ENCODE peak calls at places on chromosomes 3 and 15, in five cellular contexts. O is retina, Z is HS-27A, D is upper lobe of left lung, U is HCEC 1CT. F is an unnamed sample.

GRCh38 chr3:43155464-43156121 is 49.7 kb upstream of the POMGNT2 start:
- DNase-seq in Z (peak), U (peak), D (no peak), O (peak), F (no peak)

GRCh38 chr15:66847565-66847991 is 145.5 kb downstream of the SMAD6 start:
- DNase-seq in Z (no peak), U (no peak), O (no peak), D (peak), F (no peak)

GRCh38 chr3:133386876-133387275 is 13.0 kb upstream of the BFSP2 start:
- DNase-seq in O (no peak), D (no peak), Z (no peak), U (no peak), F (no peak)

GRCh38 chr3:13133471-13133981 is 60.3 kb upstream of the IQSEC1 start:
- DNase-seq in Z (no peak), U (no peak), D (no peak), O (no peak), F (no peak)

GRCh38 chr3:113717818-113718217 is 21.4 kb upstream of the USF3 start:
- DNase-seq in Z (no peak), D (no peak), O (no peak), U (no peak), F (no peak)

GRCh38 chr3:58116161-58116955 is 94.4 kb downstream of the DNASE1L3 start:
- DNase-seq in D (no peak), O (no peak), Z (no peak), U (no peak), F (peak)

GRCh38 chr3:49276475-49277356 is at the start of gene C3orf62:
- DNase-seq in Z (no peak), D (peak), U (peak), O (peak), F (peak)

GRCh38 chr3:50147447-50147846 is 7.7 kb upstream of the SEMA3F start:
- DNase-seq in U (no peak), D (no peak), O (no peak), Z (no peak), F (no peak)

GRCh38 chr3:116242825-116243224 is 202.5 kb downstream of the LSAMP start:
- DNase-seq in O (no peak), U (no peak), Z (no peak), D (no peak), F (no peak)

GRCh38 chr3:125151916-125152315 is 60.6 kb downstream of the SLC12A8 start:
- DNase-seq in O (no peak), D (no peak), Z (no peak), U (no peak), F (no peak)